ENCODE peak calls at places on chromosomes 3 and 15, in six cellular contexts. Q is Peyer's patch; S is foreskin fibroblast; V is activated T-cell treated with anti-CD3 and anti-CD28 coated beads for 1 hour; O is activated CD8-positive, alpha-beta memory T cell treated with anti-CD3 and anti-CD28 coated beads for 24 hours; H is HTR-8/SVneo. R is an unnamed sample.

GRCh38 chr3:33717616-33717865 is 513 bp downstream of the CLASP2 start:
- DNase-seq in Q (peak; percentile 91), S (peak; percentile 83), V (peak; percentile 38), O (no peak), H (no peak), R (no peak)

GRCh38 chr3:99780749-99781148 is 36.9 kb upstream of the CMSS1 start:
- DNase-seq in Q (no peak), S (no peak), V (no peak), O (no peak), H (no peak), R (no peak)

GRCh38 chr3:62538706-62539356 is 165.5 kb upstream of the FEZF2 start:
- DNase-seq in Q (no peak), S (no peak), V (no peak), O (no peak), H (no peak), R (no peak)

GRCh38 chr15:77974098-77974414 is 103.5 kb downstream of the TBC1D2B start:
- DNase-seq in Q (no peak), S (peak; percentile 78), V (no peak), O (no peak), H (no peak), R (no peak)

GRCh38 chr3:174023445-174023844 is 625.9 kb downstream of the NLGN1 start:
- DNase-seq in Q (no peak), S (peak; percentile 37), V (no peak), O (no peak), H (no peak), R (no peak)

GRCh38 chr3:33980252-33980651 is 181.8 kb downstream of the PDCD6IP start:
- DNase-seq in Q (no peak), S (peak; percentile 87), V (no peak), O (no peak), H (peak; percentile 66), R (no peak)

GRCh38 chr3:99500485-99500884 is 137.9 kb upstream of the COL8A1 start:
- DNase-seq in Q (no peak), S (no peak), V (no peak), O (no peak), H (no peak), R (no peak)

GRCh38 chr3:61682671-61683408 is 121.5 kb downstream of the PTPRG start:
- DNase-seq in Q (no peak), S (peak; percentile 82), V (no peak), O (no peak), H (no peak), R (peak; percentile 6)

GRCh38 chr3:48402907-48403306 is 27.0 kb downstream of the PLXNB1 start:
- DNase-seq in Q (no peak), S (no peak), V (no peak), O (no peak), H (no peak), R (no peak)

GRCh38 chr15:85786778-85787114 is 8.0 kb downstream of the KLHL25 start:
- DNase-seq in Q (no peak), S (no peak), V (no peak), O (no peak), H (no peak), R (no peak)

GRCh38 chr15:67242665-67243064 is 11.8 kb downstream of the AAGAB start:
- DNase-seq in Q (no peak), S (peak; percentile 67), V (no peak), O (no peak), H (no peak), R (no peak)

GRCh38 chr3:175433026-175433668 is 574.0 kb downstream of the NAALADL2 start:
- DNase-seq in Q (no peak), S (peak; percentile 75), V (no peak), O (no peak), H (no peak), R (no peak)

GRCh38 chr3:56758539-56758981 is 43.2 kb downstream of the ARHGEF3 start:
- DNase-seq in Q (no peak), S (peak; percentile 93), V (no peak), O (peak; percentile 66), H (peak; percentile 39), R (no peak)

GRCh38 chr3:185335799-185336198 is 27.1 kb upstream of the MAP3K13 start:
- DNase-seq in Q (no peak), S (peak; percentile 62), V (no peak), O (no peak), H (peak; percentile 60), R (no peak)

GRCh38 chr15:85312486-85312885 is 67.9 kb upstream of the AKAP13 start:
- DNase-seq in Q (no peak), S (no peak), V (no peak), O (no peak), H (no peak), R (no peak)

GRCh38 chr15:57472861-57473260 is 96.6 kb downstream of the CGNL1 start:
- DNase-seq in Q (no peak), S (peak; percentile 93), V (no peak), O (no peak), H (no peak), R (no peak)

GRCh38 chr15:63504979-63505841 is 817 bp downstream of the USP3 start:
- DNase-seq in Q (peak; percentile 76), S (peak; percentile 73), V (no peak), O (peak; percentile 78), H (no peak), R (peak; percentile 29)

GRCh38 chr3:149296972-149297371 is 36.5 kb downstream of the TM4SF18 start:
- DNase-seq in Q (no peak), S (no peak), V (no peak), O (no peak), H (no peak), R (no peak)

GRCh38 chr15:31280037-31280830 is 46.4 kb upstream of the KLF13 start:
- DNase-seq in Q (no peak), S (no peak), V (no peak), O (peak; percentile 49), H (no peak), R (peak; percentile 63)

GRCh38 chr3:115071611-115072010 is 75.5 kb downstream of the ZBTB20 start:
- DNase-seq in Q (no peak), S (peak; percentile 86), V (no peak), O (no peak), H (no peak), R (no peak)

GRCh38 chr3:39147711-39148115 is 5.7 kb downstream of the CSRNP1 start:
- DNase-seq in Q (peak; percentile 59), S (peak; percentile 64), V (no peak), O (peak; percentile 68), H (no peak), R (no peak)

GRCh38 chr3:20898962-20899361 is 713.0 kb upstream of the SGO1 start:
- DNase-seq in Q (no peak), S (no peak), V (no peak), O (no peak), H (no peak), R (no peak)

GRCh38 chr3:120244834-120245225 is 40.2 kb downstream of the GPR156 start:
- DNase-seq in Q (no peak), S (peak; percentile 4), V (no peak), O (no peak), H (no peak), R (no peak)

GRCh38 chr15:76342382-76343201 is 6.0 kb downstream of the ISL2 start:
- DNase-seq in Q (peak; percentile 67), S (peak; percentile 82), V (no peak), O (peak; percentile 67), H (no peak), R (peak; percentile 34)

GRCh38 chr15:42079401-42079908 is 14.9 kb downstream of the PLA2G4D start:
- DNase-seq in Q (no peak), S (no peak), V (no peak), O (no peak), H (no peak), R (no peak)

GRCh38 chr3:128316456-128316855 is 150.2 kb downstream of the DNAJB8 start:
- DNase-seq in Q (peak; percentile 48), S (peak; percentile 57), V (peak; percentile 44), O (peak; percentile 73), H (no peak), R (no peak)

GRCh38 chr15:90336705-90337141 is 15.4 kb upstream of the ZNF774 start:
- DNase-seq in Q (no peak), S (peak; percentile 85), V (no peak), O (no peak), H (peak; percentile 45), R (no peak)

GRCh38 chr3:23640472-23641146 is 165.1 kb upstream of the UBE2E1 start:
- DNase-seq in Q (no peak), S (no peak), V (no peak), O (no peak), H (no peak), R (no peak)

GRCh38 chr3:174907027-174907426 is 47.9 kb downstream of the NAALADL2 start:
- DNase-seq in Q (no peak), S (peak; percentile 21), V (no peak), O (no peak), H (no peak), R (no peak)

GRCh38 chr3:45881031-45882022 is 5.0 kb upstream of the CCR9 start:
- DNase-seq in Q (no peak), S (no peak), V (no peak), O (peak; percentile 70), H (no peak), R (no peak)

GRCh38 chr3:46449755-46450552 is 14.8 kb downstream of the LTF start:
- DNase-seq in Q (no peak), S (peak; percentile 44), V (no peak), O (no peak), H (no peak), R (no peak)

GRCh38 chr3:133367431-133367830 is 32.4 kb upstream of the BFSP2 start:
- DNase-seq in Q (no peak), S (no peak), V (no peak), O (no peak), H (no peak), R (no peak)

GRCh38 chr15:99275061-99275460 is 23.8 kb downstream of the LRRC28 start:
- DNase-seq in Q (no peak), S (no peak), V (no peak), O (no peak), H (no peak), R (no peak)